ENCODE peak calls at places on chromosomes 16 and 17, in seven cellular contexts. X is suprapubic skin, I is astrocyte of the cerebellum, A is MM.1S, U is lower leg skin, E is AG04449, D is fibroblast of the aortic adventitia. V is an unnamed sample.

GRCh38 chr17:34493903-34494302 is 85.5 kb upstream of the TMEM132E start:
- DNase-seq in X (no peak), I (no peak), A (no peak), U (no peak), E (no peak), D (no peak), V (no peak)

GRCh38 chr17:60491771-60492170 is 34.3 kb downstream of the APPBP2 start:
- DNase-seq in X (no peak), I (no peak), A (no peak), U (no peak), E (no peak), D (no peak), V (no peak)

GRCh38 chr17:44780845-44781480 is 22.2 kb downstream of the ADAM11 start:
- DNase-seq in X (no peak), I (no peak), A (no peak), U (no peak), E (no peak), D (no peak), V (no peak)

GRCh38 chr16:11052080-11052808 is 107.9 kb downstream of the CLEC16A start:
- DNase-seq in X (no peak), I (no peak), A (no peak), U (no peak), E (no peak), D (no peak), V (no peak)

GRCh38 chr17:2218426-2218825 is 85.2 kb downstream of the SMG6 start:
- DNase-seq in X (no peak), I (no peak), A (no peak), U (no peak), E (no peak), D (no peak), V (no peak)

GRCh38 chr16:82108101-82108500 is 61.9 kb downstream of the MPHOSPH6 start:
- DNase-seq in X (no peak), I (no peak), A (no peak), U (no peak), E (no peak), D (no peak), V (no peak)

GRCh38 chr16:49441366-49441780 is 67.8 kb downstream of the C16orf78 start:
- DNase-seq in X (no peak), I (no peak), A (peak), U (peak), E (no peak), D (no peak), V (no peak)

GRCh38 chr17:78416791-78417530 is 38.5 kb downstream of the PGS1 start:
- DNase-seq in X (no peak), I (no peak), A (no peak), U (no peak), E (no peak), D (peak), V (no peak)

GRCh38 chr17:40190197-40191021 is 13.1 kb downstream of the RAPGEFL1 start:
- DNase-seq in X (no peak), I (no peak), A (peak), U (no peak), E (no peak), D (no peak), V (no peak)

GRCh38 chr17:2532146-2532720 is 20.5 kb upstream of the METTL16 start:
- DNase-seq in X (no peak), I (no peak), A (no peak), U (no peak), E (no peak), D (no peak), V (no peak)

GRCh38 chr16:87314990-87315420 is 2.2 kb downstream of the C16orf95 start:
- DNase-seq in X (no peak), I (no peak), A (peak), U (peak), E (no peak), D (no peak), V (no peak)

GRCh38 chr17:44385287-44386181 is 3.9 kb downstream of the ITGA2B start:
- DNase-seq in X (peak), I (peak), A (peak), U (peak), E (no peak), D (peak), V (peak)

DNA sequence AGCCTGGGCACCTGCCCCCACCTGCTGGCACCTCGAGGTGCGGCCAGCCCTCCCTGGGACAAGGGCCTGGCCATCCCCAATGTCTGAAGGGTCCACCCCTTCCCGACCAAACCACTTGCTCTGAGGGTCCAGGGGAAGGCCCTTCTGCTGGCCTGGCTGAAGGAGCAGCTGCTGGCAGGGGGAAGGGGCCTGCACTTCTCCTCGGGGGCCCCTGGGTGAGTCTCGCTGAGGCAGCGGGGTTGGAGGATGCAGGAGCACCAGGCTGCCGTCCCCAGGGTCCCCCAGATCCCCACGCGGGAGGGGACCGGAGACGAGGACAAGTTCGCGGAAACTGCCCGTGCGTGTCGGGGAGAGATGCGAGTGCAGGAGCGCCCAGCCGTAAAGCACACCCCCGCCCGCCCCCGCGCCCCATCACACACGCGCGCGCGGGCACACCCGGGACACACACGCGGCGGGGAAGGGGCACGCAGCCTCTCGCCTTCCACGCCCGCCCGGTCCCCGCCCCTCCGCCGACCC is 725 bp upstream of the CACNA1H start:
- DNase-seq in X (no peak), I (no peak), A (no peak), U (no peak), E (no peak), D (no peak), V (no peak)
- H3K4me3 ChIP-seq in X (peak), I (no peak), A (no peak), U (no peak), E (no peak), D (no peak), V (no peak)

DNA sequence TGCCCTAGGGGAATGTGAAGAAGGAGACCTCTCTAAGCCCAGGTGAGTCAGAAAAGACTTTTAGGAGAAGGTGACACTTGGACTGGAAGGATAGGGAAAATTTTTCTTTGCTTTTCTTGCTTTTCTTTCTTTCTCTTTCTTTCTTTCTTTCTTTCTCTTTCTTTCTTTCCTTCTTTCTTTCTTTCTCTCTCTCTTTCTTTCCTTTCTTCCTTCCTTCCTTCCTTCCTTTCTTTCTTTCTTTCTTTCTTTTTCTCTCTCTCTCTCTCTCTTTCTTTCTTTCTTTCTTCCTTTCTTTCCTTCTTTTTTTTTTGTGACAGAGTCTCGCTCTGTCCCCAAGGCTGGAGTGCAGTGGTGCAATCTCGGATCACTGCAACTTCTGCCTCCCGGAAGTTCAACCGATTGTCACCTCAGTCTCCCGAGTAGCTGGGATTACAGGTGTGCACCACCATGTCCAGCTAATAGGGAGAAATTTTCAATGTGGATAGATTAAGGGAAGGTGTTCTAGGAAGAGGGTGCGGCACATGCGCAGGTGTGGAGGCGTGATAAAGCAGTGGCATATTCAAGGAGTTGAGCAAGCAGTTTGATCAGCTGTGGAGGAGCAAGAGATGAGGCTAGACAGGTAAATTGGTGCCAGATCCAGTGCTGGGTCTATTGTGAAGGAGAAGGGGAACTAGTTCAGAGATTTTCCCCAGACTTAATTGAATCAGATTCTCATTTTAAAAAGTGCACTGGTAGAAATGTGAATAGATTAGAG is 40.4 kb downstream of the MMD start:
- DNase-seq in X (no peak), I (no peak), A (no peak), U (no peak), E (no peak), D (no peak), V (no peak)
- TF ChIP-seq CTCF in X (no peak), I (no peak), A (no peak), U (no peak), E (no peak), D (no peak), V (no peak)

GRCh38 chr16:83802559-83802958 is 5.2 kb upstream of the HSBP1 start:
- DNase-seq in X (no peak), I (no peak), A (no peak), U (peak), E (no peak), D (no peak), V (no peak)
- H3K4me3 ChIP-seq in X (peak), I (peak), A (no peak), U (no peak), E (peak), D (no peak), V (peak)

GRCh38 chr16:70254965-70255286 is 3.2 kb upstream of the EXOSC6 start:
- DNase-seq in X (no peak), I (no peak), A (no peak), U (peak), E (no peak), D (no peak), V (no peak)

GRCh38 chr16:70255584-70255983 is 3.8 kb upstream of the EXOSC6 start:
- DNase-seq in X (no peak), I (no peak), A (no peak), U (peak), E (no peak), D (no peak), V (no peak)

GRCh38 chr16:70253291-70254094 is 1.8 kb upstream of the EXOSC6 start:
- DNase-seq in X (no peak), I (no peak), A (peak), U (peak), E (no peak), D (peak), V (peak)

GRCh38 chr16:70252355-70252988 is 732 bp upstream of the EXOSC6 start:
- DNase-seq in X (no peak), I (no peak), A (no peak), U (peak), E (no peak), D (peak), V (peak)

DNA sequence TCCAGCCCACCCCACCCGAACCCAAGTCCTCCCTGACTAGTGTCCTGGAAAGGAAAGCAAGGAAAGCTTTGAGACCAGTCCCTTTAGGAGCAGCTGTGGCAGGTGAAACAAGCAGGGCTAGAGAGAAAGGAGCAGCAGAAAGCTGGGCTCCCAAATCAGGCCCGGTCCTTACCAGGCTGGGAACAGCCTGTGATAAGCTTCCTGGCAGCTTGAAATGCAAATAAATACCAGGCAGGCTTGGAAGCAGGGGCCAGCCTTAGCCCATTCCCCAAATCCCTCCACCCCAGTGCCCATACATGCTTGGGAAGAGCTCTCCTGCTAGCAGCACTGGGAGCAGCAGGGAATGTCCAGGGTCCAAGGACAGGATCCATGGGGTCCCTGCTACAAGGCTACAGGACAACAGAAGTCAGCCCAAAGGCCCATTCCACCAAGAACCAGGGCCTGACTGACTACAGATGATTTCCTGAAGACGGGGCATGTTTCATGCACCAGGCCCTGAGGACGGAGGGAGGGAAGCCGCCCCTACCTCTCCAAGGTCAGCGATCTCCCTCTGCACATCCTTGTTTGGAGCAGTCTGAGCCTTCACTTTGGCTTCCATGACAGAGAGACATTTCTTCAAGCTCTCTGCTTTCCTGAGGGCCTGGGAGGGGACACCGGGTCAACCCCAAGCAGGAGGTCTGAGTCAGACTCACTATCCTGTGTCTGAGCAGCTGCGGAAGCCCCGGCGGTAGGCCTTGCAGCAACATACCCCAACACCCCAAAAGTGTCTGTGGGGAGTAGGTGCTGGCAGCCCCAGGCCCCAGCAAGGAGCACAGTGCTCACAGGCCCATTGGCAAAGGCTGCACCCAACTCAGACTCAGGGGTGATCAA is 2.6 kb upstream of the EXOSC6 start:
- DNase-seq in X (no peak), I (no peak), A (no peak), U (peak), E (no peak), D (no peak), V (no peak)
- TF ChIP-seq CTCF in X (no peak), I (no peak), A (no peak), U (no peak), E (no peak), D (no peak), V (no peak)

DNA sequence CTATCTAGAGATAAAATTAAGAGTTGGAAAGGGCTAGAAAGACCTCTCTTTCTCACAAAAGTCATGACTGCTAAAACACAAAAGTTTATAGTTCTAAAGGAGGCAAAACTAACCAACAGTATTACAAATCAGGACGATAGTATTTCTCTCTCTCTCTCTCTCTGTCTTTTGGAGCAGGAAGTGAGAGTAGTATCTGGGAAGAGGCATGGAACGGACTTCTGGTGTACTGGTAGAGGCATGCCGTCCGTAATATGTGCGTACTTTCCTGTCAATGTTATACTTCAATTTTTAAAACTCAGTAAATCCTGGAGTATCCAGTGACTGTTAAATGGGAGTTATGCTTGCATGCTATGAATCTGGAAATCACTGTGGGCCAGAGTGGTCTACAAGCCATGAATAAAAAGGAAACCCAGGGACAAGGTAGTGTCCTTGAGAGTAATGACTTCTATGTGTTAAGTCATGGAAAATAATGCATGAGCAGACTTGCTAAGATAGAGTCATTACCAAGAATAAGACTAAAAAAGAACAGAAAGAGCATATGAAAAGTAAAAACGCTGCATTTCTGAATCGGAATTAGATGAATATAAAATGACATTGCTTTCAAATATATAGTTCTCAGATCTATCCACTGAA is 49.8 kb upstream of the ANKFY1 start:
- DNase-seq in X (no peak), I (no peak), A (no peak), U (no peak), E (no peak), D (no peak), V (no peak)
- H3K4me3 ChIP-seq in X (no peak), I (no peak), A (no peak), U (no peak), E (no peak), D (peak), V (no peak)

V was measured in AG10803.